ENCODE peak calls at places on chromosomes 7 and 10, in four cellular contexts. B, H, T and U are unnamed samples.

GRCh38 chr7:106514887-106515286 is 146.1 kb downstream of the CCDC71L start:
- DNase-seq in H (no peak), B (no peak), T (peak), U (no peak)

GRCh38 chr10:118470470-118470869 is 125.0 kb downstream of the PRLHR start:
- DNase-seq in B (no peak), T (no peak), H (no peak), U (no peak)

GRCh38 chr7:132806834-132807233 is 230.6 kb upstream of the PLXNA4 start:
- DNase-seq in T (no peak), B (no peak), H (no peak), U (no peak)

GRCh38 chr7:69002416-69002815 is 595.9 kb upstream of the AUTS2 start:
- DNase-seq in T (peak), B (no peak), H (no peak), U (no peak)

GRCh38 chr7:94276797-94277196 is 117.9 kb upstream of the COL1A2 start:
- DNase-seq in H (no peak), B (no peak), T (peak), U (no peak)

GRCh38 chr7:32539366-32539765 is 44.1 kb downstream of the AVL9 start:
- DNase-seq in B (no peak), T (no peak), H (no peak), U (no peak)

GRCh38 chr10:93751832-93752231 is 5.9 kb upstream of the LGI1 start:
- DNase-seq in H (peak), T (peak), B (no peak), U (no peak)

GRCh38 chr7:2014391-2015241 is 218.1 kb downstream of the MAD1L1 start:
- DNase-seq in T (no peak), B (peak), H (no peak), U (peak)

GRCh38 chr7:155398944-155399343 is 59.0 kb upstream of the EN2 start:
- DNase-seq in B (no peak), H (no peak), T (no peak), U (no peak)